ENCODE peak calls at places on chromosomes 4 and X, in eight cellular contexts. W is mammary epithelial cell; V is naive thymus-derived CD4-positive, alpha-beta T cell; Z is fibroblast of lung; G is endodermal cell; Q is upper lobe of right lung; X is lung; F is CD4-positive, alpha-beta memory T cell. E is an unnamed sample.
A peak's percentile ranks its signal among the peaks of the same experiment; 100 is the strongest.

GRCh38 chr4:7699040-7699439 is 240.6 kb downstream of the AFAP1 start:
- DNase-seq in V (no peak), W (peak; percentile 74), Z (peak; percentile 50), Q (no peak), X (no peak), G (no peak), F (no peak), E (no peak)

GRCh38 chr4:174217273-174218126 is 66.0 kb downstream of the FBXO8 start:
- DNase-seq in G (peak; percentile 76), W (peak; percentile 17), Q (no peak), X (no peak), V (no peak), Z (peak; percentile 52), F (no peak), E (peak; percentile 9)

GRCh38 chr4:64625438-64625837 is 216.2 kb upstream of the TECRL start:
- DNase-seq in Z (no peak), W (no peak), G (no peak), V (no peak), F (no peak), X (no peak), Q (no peak), E (no peak)

GRCh38 chr4:56677673-56678072 is 3.4 kb downstream of the HOPX start:
- DNase-seq in G (no peak), W (no peak), F (no peak), X (no peak), V (no peak), Q (no peak), Z (no peak), E (no peak)

GRCh38 chr4:9765091-9765490 is 16.3 kb upstream of the DRD5 start:
- DNase-seq in W (no peak), F (no peak), Z (peak; percentile 2), Q (no peak), G (peak; percentile 85), V (no peak), X (no peak), E (no peak)

GRCh38 chr4:93693141-93693540 is 135.4 kb upstream of the ATOH1 start:
- DNase-seq in W (no peak), V (no peak), Z (no peak), F (no peak), Q (no peak), G (no peak), X (no peak), E (no peak)

GRCh38 chrX:68365356-68365755 is 67.9 kb downstream of the OPHN1 start:
- DNase-seq in W (no peak), Q (no peak), X (no peak), V (no peak), G (no peak), F (no peak), Z (peak; percentile 58), E (no peak)

GRCh38 chr4:113849771-113850170 is 88.2 kb upstream of the CAMK2D start:
- DNase-seq in V (no peak), X (peak; percentile 31), Z (peak; percentile 69), Q (no peak), F (no peak), W (no peak), G (no peak), E (no peak)

GRCh38 chr4:90515191-90515590 is 388.0 kb downstream of the CCSER1 start:
- DNase-seq in W (peak; percentile 2), G (no peak), Z (no peak), V (no peak), Q (no peak), X (no peak), F (no peak), E (no peak)

GRCh38 chr4:53840643-53841042 is 223.8 kb downstream of the CHIC2 start:
- DNase-seq in W (peak; percentile 28), V (no peak), Q (no peak), Z (peak; percentile 33), F (no peak), G (no peak), X (no peak), E (no peak)

GRCh38 chr4:126269106-126269505 is 954.4 kb downstream of the FAT4 start:
- DNase-seq in F (no peak), Z (peak; percentile 35), G (no peak), W (no peak), V (no peak), X (no peak), Q (no peak), E (no peak)

GRCh38 chr4:6742989-6743388 is 27.0 kb downstream of the BLOC1S4 start:
- DNase-seq in F (no peak), Q (peak; percentile 40), X (no peak), G (no peak), Z (no peak), V (no peak), W (no peak), E (no peak)

GRCh38 chrX:106363214-106363613 is 195.1 kb downstream of the PWWP3B start:
- DNase-seq in W (no peak), Z (no peak), V (no peak), F (no peak), G (no peak), X (no peak), Q (no peak), E (no peak)

GRCh38 chrX:41148553-41148952 is 63.3 kb downstream of the USP9X start:
- DNase-seq in V (no peak), G (no peak), Z (peak; percentile 61), Q (no peak), F (no peak), X (no peak), W (peak; percentile 44), E (no peak)

GRCh38 chr4:76515975-76516853 is 81.2 kb downstream of the SHROOM3 start:
- DNase-seq in V (no peak), Z (no peak), X (no peak), Q (no peak), G (no peak), W (no peak), F (no peak), E (no peak)

GRCh38 chr4:153785830-153786721 is 2.8 kb downstream of the SFRP2 start:
- DNase-seq in F (no peak), W (no peak), G (peak; percentile 53), Q (no peak), Z (peak; percentile 55), V (no peak), X (no peak), E (no peak)

GRCh38 chr4:78372282-78372988 is 179.1 kb upstream of the ANXA3 start:
- DNase-seq in X (no peak), Q (no peak), V (no peak), G (no peak), W (no peak), F (no peak), Z (no peak), E (no peak)

GRCh38 chr4:36053931-36054330 is 190.4 kb downstream of the ARAP2 start:
- DNase-seq in F (no peak), G (no peak), Q (no peak), V (no peak), W (peak; percentile 14), Z (no peak), X (no peak), E (no peak)

GRCh38 chr4:80360102-80360501 is 24.6 kb downstream of the CFAP299 start:
- DNase-seq in W (no peak), Z (no peak), G (no peak), X (no peak), Q (no peak), V (no peak), F (no peak), E (no peak)

GRCh38 chr4:80361329-80361900 is 25.9 kb downstream of the CFAP299 start:
- DNase-seq in X (no peak), G (no peak), Q (no peak), V (peak; percentile 29), Z (peak; percentile 53), W (peak; percentile 28), F (no peak), E (no peak)

GRCh38 chr4:80365928-80366327 is 30.4 kb downstream of the CFAP299 start:
- DNase-seq in G (peak; percentile 84), F (peak; percentile 48), X (peak; percentile 54), W (peak; percentile 64), Z (peak; percentile 78), V (peak; percentile 65), Q (peak; percentile 62), E (peak; percentile 55)

GRCh38 chr4:80362578-80363181 is 27.1 kb downstream of the CFAP299 start:
- DNase-seq in X (no peak), Q (peak; percentile 65), V (peak; percentile 61), F (no peak), Z (peak; percentile 58), G (peak; percentile 89), W (peak; percentile 23), E (no peak)

DNA sequence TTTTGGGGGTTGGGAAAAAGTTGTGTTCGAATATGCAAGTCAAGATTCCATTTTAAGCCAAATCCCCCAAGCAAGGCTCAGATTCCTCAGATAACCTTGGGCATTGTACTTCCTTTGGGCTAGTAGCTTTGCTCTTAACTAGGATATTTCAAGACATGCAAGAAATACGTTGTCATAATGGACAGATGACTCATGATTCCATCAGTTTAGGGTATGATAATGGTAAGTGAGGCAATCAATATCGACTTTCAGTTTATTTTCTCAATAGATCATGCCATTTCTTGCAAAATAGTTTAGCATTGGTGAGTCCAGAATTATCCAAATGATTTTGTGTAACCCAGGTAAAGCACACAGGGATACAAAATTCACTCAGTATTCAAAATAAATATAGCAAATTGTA is 25.4 kb downstream of the CFAP299 start:
- DNase-seq in F (no peak), X (no peak), Z (peak; percentile 15), W (no peak), Q (no peak), V (no peak), G (no peak), E (no peak)
- H3K4me3 ChIP-seq in F (no peak overlapping the region), X (no peak overlapping the region), Z (no peak overlapping the region), W (no peak overlapping the region), Q (no peak overlapping the region), V (no peak overlapping the region), G (no peak overlapping the region), E (no peak overlapping the region)

GRCh38 chr4:1797298-1797860 is 4.3 kb downstream of the FGFR3 start:
- DNase-seq in F (peak; percentile 1), X (no peak), V (no peak), G (no peak), Q (no peak), W (no peak), Z (no peak), E (no peak)
- H3K27ac ChIP-seq in F (no peak overlapping the region), X (no peak overlapping the region), V (no peak overlapping the region), G (no peak overlapping the region), Q (no peak overlapping the region), W (no peak overlapping the region), Z (no peak overlapping the region), E (no peak overlapping the region)

DNA sequence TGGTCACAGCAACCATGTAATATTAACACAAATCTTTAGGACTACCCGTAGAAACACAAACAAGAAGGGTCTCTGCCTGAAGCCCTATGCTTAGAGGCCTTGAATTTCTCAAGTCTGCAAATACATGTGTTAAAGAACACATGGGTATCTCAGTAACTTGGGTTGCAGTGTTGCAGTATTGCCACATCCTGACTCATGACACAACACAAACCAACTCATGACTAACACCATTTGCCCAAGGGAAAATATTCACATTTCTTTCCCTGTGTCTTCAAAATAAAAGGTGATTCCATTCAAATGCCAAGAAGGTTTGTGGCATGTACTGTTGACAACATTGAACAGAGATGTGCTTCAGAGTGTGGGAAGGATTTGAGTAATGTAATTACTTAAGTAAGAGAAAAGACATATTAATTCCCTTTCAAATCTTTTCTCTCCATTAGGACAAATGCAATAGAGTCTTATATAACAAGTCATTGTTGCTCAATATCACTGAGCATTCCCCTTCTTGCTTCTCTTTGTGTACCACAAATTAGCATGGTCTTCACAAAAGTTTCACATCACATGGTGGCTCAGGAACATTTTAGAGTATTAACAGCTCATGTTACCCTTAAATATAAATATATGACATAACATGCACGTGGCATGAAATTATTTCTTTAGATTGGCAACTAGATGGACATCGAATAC is 487.1 kb downstream of the STPG2 start:
- DNase-seq in F (no peak), V (no peak), Q (no peak), Z (peak; percentile 25), G (no peak), W (peak; percentile 96), X (no peak), E (no peak)
- H3K4me1 ChIP-seq in F (no peaks in the 10 kb centered on the region), V (no peaks in the 10 kb centered on the region), Q (no peaks in the 10 kb centered on the region), Z (no peaks in the 10 kb centered on the region), G (no peaks in the 10 kb centered on the region), W (peaks cover 13% of the 10 kb centered on the region), X (no peaks in the 10 kb centered on the region), E (no peaks in the 10 kb centered on the region)

GRCh38 chr4:151226004-151226932 is 50.7 kb upstream of the PRSS48 start:
- DNase-seq in X (no peak), V (no peak), Z (peak; percentile 91), W (peak; percentile 73), Q (no peak), F (no peak), G (no peak), E (no peak)
- H3K4me3 ChIP-seq in X (no peak overlapping the region), V (no peak overlapping the region), Z (peak overlapping the region; percentile 74), W (peak overlapping the region; percentile 47), Q (peak overlapping the region; percentile 50), F (no peak overlapping the region), G (no peak overlapping the region), E (no peak overlapping the region)